ENCODE peak calls at places on chromosomes 1 and 21, in five cellular contexts. X, Z, J, H and K are unnamed samples.

GRCh38 chr1:109617291-109617801 is 2.1 kb downstream of the GNAT2 start:
- DNase-seq in X (no peak), Z (peak), J (no peak), H (peak), K (no peak)

GRCh38 chr1:51518033-51518729 is 885 bp downstream of the EPS15 start:
- DNase-seq in X (peak), Z (peak), J (peak), H (peak), K (peak)

GRCh38 chr1:5597991-5598823 is 394.0 kb downstream of the NPHP4 start:
- DNase-seq in X (peak), Z (no peak), J (peak), H (peak), K (no peak)

GRCh38 chr1:10682114-10682445 is 114.4 kb downstream of the CASZ1 start:
- DNase-seq in X (no peak), Z (no peak), J (no peak), H (no peak), K (no peak)

GRCh38 chr1:7579016-7579415 is 192.1 kb upstream of the VAMP3 start:
- DNase-seq in X (no peak), Z (no peak), J (peak), H (no peak), K (no peak)

GRCh38 chr1:209710837-209711236 is 6.2 kb downstream of the HSD11B1 start:
- DNase-seq in X (no peak), Z (no peak), J (no peak), H (no peak), K (no peak)

GRCh38 chr1:202107321-202107761 is 15.4 kb upstream of the GPR37L1 start:
- DNase-seq in X (peak), Z (peak), J (no peak), H (peak), K (no peak)

GRCh38 chr1:77354996-77355395 is 73.2 kb downstream of the AK5 start:
- DNase-seq in X (no peak), Z (no peak), J (no peak), H (no peak), K (no peak)

GRCh38 chr1:164647211-164647610 is 88.2 kb downstream of the PBX1 start:
- DNase-seq in X (no peak), Z (no peak), J (no peak), H (no peak), K (no peak)

GRCh38 chr21:15755125-15755524 is 25.3 kb downstream of the USP25 start:
- DNase-seq in X (no peak), Z (peak), J (no peak), H (no peak), K (no peak)

GRCh38 chr1:9332513-9333143 is 39.9 kb downstream of the SPSB1 start:
- DNase-seq in X (no peak), Z (no peak), J (no peak), H (no peak), K (no peak)

GRCh38 chr1:66282343-66282852 is 251.6 kb upstream of the SGIP1 start:
- DNase-seq in X (no peak), Z (peak), J (no peak), H (peak), K (peak)

GRCh38 chr1:24149854-24150227 is 6.9 kb upstream of the IL22RA1 start:
- DNase-seq in X (no peak), Z (peak), J (no peak), H (peak), K (no peak)

GRCh38 chr1:42319128-42319851 is 15.7 kb downstream of the FOXJ3 start:
- DNase-seq in X (no peak), Z (no peak), J (no peak), H (peak), K (no peak)

GRCh38 chr1:183002797-183003594 is 20.2 kb upstream of the LAMC1 start:
- DNase-seq in X (no peak), Z (no peak), J (no peak), H (no peak), K (no peak)

GRCh38 chr1:111605553-111605952 is 14.0 kb upstream of the RAP1A start:
- DNase-seq in X (no peak), Z (no peak), J (no peak), H (peak), K (no peak)